ENCODE peak calls at places on chromosomes 4 and X, in nine cellular contexts. V is DND-41; O is hepatocyte; T is HCT116; M is fibroblast of lung; D is mesenchymal stem cell; Y is pancreas; K is K562; A is naive thymus-derived CD4-positive, alpha-beta T cell. E is an unnamed sample. For H3K27me3, the result is how much of the 10 kb centered on the place peaks cover.

GRCh38 chrX:68685722-68686683 is 38.5 kb downstream of the STARD8 start:
- DNase-seq in V (no peak), K (peak), D (peak), O (peak), Y (no peak), A (no peak), T (no peak), M (peak), E (no peak)

GRCh38 chr4:19844436-19844835 is 407.3 kb upstream of the SLIT2 start:
- DNase-seq in T (no peak), D (no peak), K (no peak), A (no peak), M (peak), V (no peak), Y (no peak), O (no peak), E (no peak)

GRCh38 chr4:181799670-181800069 is 443.5 kb upstream of the TENM3 start:
- DNase-seq in V (no peak), T (no peak), O (no peak), M (no peak), K (no peak), D (no peak), A (no peak), Y (no peak), E (no peak)

GRCh38 chrX:37578045-37578444 is 6.6 kb downstream of the LANCL3 start:
- DNase-seq in Y (no peak), O (no peak), D (no peak), T (no peak), V (no peak), A (no peak), K (no peak), M (no peak), E (no peak)

GRCh38 chr4:77959566-77960338 is 97.1 kb downstream of the MRPL1 start:
- DNase-seq in A (peak), O (peak), K (peak), Y (no peak), M (peak), T (peak), D (peak), V (peak), E (peak)

GRCh38 chr4:3041192-3042142 is 32.9 kb downstream of the HTT-AS start:
- DNase-seq in K (no peak), Y (no peak), M (peak), T (no peak), D (peak), V (no peak), A (peak), O (no peak), E (peak)

GRCh38 chr4:6415306-6415705 is 57.1 kb downstream of the PPP2R2C start:
- DNase-seq in D (no peak), T (no peak), V (no peak), K (no peak), Y (no peak), A (no peak), M (no peak), O (no peak), E (no peak)

GRCh38 chr4:53490965-53491622 is 100.2 kb downstream of the LNX1 start:
- DNase-seq in K (peak), A (no peak), O (peak), D (peak), Y (peak), T (peak), M (peak), V (no peak), E (no peak)

GRCh38 chr4:163562496-163562895 is 68.0 kb downstream of the TMA16 start:
- DNase-seq in V (no peak), T (no peak), O (no peak), M (no peak), A (no peak), Y (no peak), D (no peak), K (no peak), E (no peak)

GRCh38 chr4:167614866-167615265 is 380.6 kb upstream of the SPOCK3 start:
- DNase-seq in T (no peak), M (peak), K (no peak), Y (no peak), D (no peak), O (peak), A (no peak), V (no peak), E (no peak)

GRCh38 chrX:65407157-65407626 is 127.4 kb downstream of the LAS1L start:
- DNase-seq in D (no peak), V (no peak), O (peak), A (no peak), M (no peak), Y (no peak), T (no peak), K (no peak), E (no peak)

GRCh38 chrX:106780664-106781377 is 21.7 kb upstream of the TBC1D8B start:
- DNase-seq in A (no peak), Y (peak), O (peak), V (no peak), D (no peak), K (no peak), M (no peak), T (no peak), E (no peak)

GRCh38 chr4:78059524-78059889 is 2.4 kb downstream of the FRAS1 start:
- DNase-seq in O (peak), K (peak), M (peak), D (peak), A (no peak), Y (peak), T (peak), V (no peak), E (no peak)

GRCh38 chr4:119478446-119479179 is 150.0 kb downstream of the PDE5A start:
- DNase-seq in Y (no peak), V (no peak), A (no peak), K (no peak), O (no peak), M (no peak), T (no peak), D (no peak), E (no peak)

GRCh38 chrX:22165732-22166457 is 106.8 kb upstream of the CBLL2 start:
- DNase-seq in D (peak), Y (no peak), A (no peak), V (no peak), O (no peak), K (no peak), T (no peak), M (peak), E (no peak)

GRCh38 chr4:85187106-85187505 is 220.6 kb upstream of the WDFY3 start:
- DNase-seq in K (no peak), T (no peak), A (no peak), O (no peak), M (no peak), D (no peak), V (no peak), Y (no peak), E (no peak)

GRCh38 chrX:40468033-40468979 is 112.5 kb upstream of the ATP6AP2 start:
- DNase-seq in A (no peak), K (peak), O (peak), Y (peak), M (peak), V (peak), D (peak), T (peak), E (peak)

GRCh38 chrX:96619588-96619987 is 65.1 kb upstream of the DIAPH2 start:
- DNase-seq in K (no peak), T (no peak), D (no peak), O (no peak), A (no peak), V (no peak), M (peak), Y (no peak), E (no peak)

GRCh38 chrX:134658002-134658401 is 269 bp downstream of the PLAC1 start:
- DNase-seq in K (no peak), O (no peak), Y (no peak), A (no peak), V (no peak), M (no peak), T (no peak), D (no peak), E (no peak)

GRCh38 chrX:154714925-154715324 is 36.0 kb downstream of the GAB3 start:
- DNase-seq in V (peak), M (peak), O (peak), T (peak), A (peak), K (peak), Y (no peak), D (peak), E (peak)

GRCh38 chrX:137562096-137562495 is 3.8 kb upstream of the ZIC3 start:
- DNase-seq in D (no peak), M (no peak), A (no peak), O (no peak), Y (no peak), V (no peak), T (no peak), K (no peak), E (no peak)

GRCh38 chrX:150772150-150772970 is 79.2 kb downstream of the MTMR1 start:
- DNase-seq in A (peak), T (peak), K (peak), M (peak), O (peak), V (peak), Y (peak), D (peak), E (peak)

GRCh38 chr4:8506373-8507250 is 66.0 kb downstream of the TRMT44 start:
- DNase-seq in V (no peak), M (peak), O (peak), K (no peak), A (no peak), Y (peak), D (peak), T (no peak), E (no peak)

GRCh38 chr4:128068927-128069326 is 7.8 kb downstream of the LARP1B start:
- DNase-seq in V (no peak), T (peak), O (no peak), D (peak), Y (no peak), A (no peak), K (peak), M (peak), E (no peak)

GRCh38 chrX:121052122-121052521 is 4.7 kb downstream of the GLUD2 start:
- DNase-seq in O (no peak), K (no peak), V (no peak), Y (no peak), A (no peak), M (no peak), D (no peak), T (no peak), E (no peak)
- H3K27ac ChIP-seq in O (no peak), K (no peak), V (no peak), Y (no peak), A (no peak), M (no peak), D (no peak), T (no peak), E (no peak)

GRCh38 chr4:90187148-90187884 is 60.1 kb downstream of the CCSER1 start:
- DNase-seq in K (no peak), Y (no peak), A (no peak), D (no peak), O (no peak), M (no peak), T (no peak), V (no peak), E (no peak)
- H3K4me3 ChIP-seq in K (no peak), Y (no peak), A (no peak), D (no peak), O (no peak), M (no peak), T (no peak), V (no peak), E (no peak)

DNA sequence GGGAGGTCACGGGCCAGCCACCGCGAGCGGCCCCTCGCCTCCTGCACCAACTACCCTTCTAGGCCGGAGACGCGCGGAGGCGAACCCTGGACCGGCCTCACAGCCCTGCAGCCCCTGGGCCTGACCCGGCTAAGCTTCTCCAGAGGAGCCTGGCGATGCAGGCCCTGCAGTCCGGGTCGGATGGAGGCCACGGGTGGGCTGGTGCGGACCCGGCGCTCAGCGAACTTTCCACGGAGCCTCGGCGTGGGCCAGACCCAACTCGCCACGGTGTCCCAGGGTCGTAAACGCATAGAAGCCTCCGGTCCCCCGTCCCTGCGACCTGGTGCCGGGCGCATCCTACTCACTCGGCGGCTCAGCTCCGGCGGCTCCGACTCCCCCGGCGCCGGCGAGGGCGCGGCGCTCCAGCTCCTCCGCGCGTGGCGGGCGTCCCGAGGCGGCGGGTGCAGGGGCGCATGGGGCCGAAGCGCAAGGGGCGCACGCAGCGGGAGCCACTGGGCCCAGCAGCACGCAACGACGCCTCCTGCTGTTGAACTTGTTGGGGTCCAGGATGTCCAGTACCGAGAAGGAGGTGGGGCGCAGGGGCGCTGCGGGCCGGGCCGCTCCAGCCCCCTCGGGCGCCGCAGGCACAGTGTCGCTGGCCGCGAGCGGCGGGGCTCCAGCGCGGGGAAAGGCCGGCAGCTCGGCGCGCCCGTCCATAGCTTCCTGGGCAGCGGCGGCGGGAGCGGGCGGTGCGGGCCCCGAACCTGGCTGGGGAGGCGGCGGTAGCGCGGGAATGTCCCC is 416 bp downstream of the NKX1-1 start:
- DNase-seq in T (no peak), A (no peak), K (no peak), D (no peak), O (peak), M (no peak), Y (no peak), V (no peak), E (no peak)
- H3K27me3 ChIP-seq in T (under half), A (under half), K (under half), D (half or more), O (half or more), M (half or more), Y (under half), V (under half), E (under half)

DNA sequence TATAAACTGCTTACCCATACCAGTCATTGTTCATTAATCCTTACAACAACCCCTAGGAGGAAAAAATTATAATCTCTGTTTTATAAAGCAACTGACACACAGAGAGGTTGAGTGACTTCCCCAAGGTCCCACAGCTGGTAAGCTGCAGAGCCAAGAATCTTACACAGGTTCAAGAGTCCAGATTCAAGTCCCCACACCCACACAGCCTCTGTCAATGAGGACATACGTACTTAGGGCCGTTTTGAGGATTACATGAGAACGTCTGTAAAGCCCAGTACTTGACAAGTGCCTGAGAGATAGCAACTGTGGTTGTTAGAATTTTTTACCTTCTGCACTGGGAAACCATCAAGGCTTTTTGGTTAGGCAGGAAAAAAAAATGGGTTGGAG is 556 bp upstream of the SLC25A43 start:
- DNase-seq in T (no peak), K (peak), D (peak), M (peak), O (peak), V (no peak), Y (no peak), A (no peak), E (no peak)
- H3K27ac ChIP-seq in T (no peak), K (peak), D (no peak), M (peak), O (peak), V (no peak), Y (no peak), A (peak), E (peak)

GRCh38 chrX:153644356-153645125 is 2.5 kb upstream of the DUSP9 start:
- DNase-seq in M (no peak), K (peak), D (no peak), Y (no peak), A (no peak), V (no peak), T (no peak), O (no peak), E (no peak)
- H3K4me3 ChIP-seq in M (no peak), K (peak), D (no peak), Y (no peak), A (no peak), V (no peak), T (no peak), O (no peak), E (no peak)